ENCODE peak calls at places on chromosome 19, in five cellular contexts. Q is WTC11, Y is K562, S is GM12878, C is HepG2. N is an unnamed sample.

GRCh38 chr19:35029737-35030256 is 473 bp upstream of the SCN1B start:
- DNase-seq in Q (no peak), Y (peak; percentile 43), S (no peak), C (no peak), N (no peak)

GRCh38 chr19:50414850-50415660 is 3.7 kb upstream of the SPIB start:
- DNase-seq in Q (peak; percentile 95), Y (peak; percentile 87), S (no peak), C (peak; percentile 33), N (peak; percentile 98)

GRCh38 chr19:850979-851335 is 1.1 kb upstream of the ELANE start:
- DNase-seq in Q (no peak), Y (no peak), S (no peak), C (no peak), N (no peak)

GRCh38 chr19:11106477-11106876 is 17.2 kb downstream of the LDLR start:
- DNase-seq in Q (no peak), Y (no peak), S (no peak), C (no peak), N (no peak)

GRCh38 chr19:19528721-19529490 is at the start of gene YJEFN3:
- DNase-seq in Q (peak; percentile 79), Y (no peak), S (no peak), C (no peak), N (no peak)

GRCh38 chr19:56350416-56351045 is 35.9 kb upstream of the ZSCAN5A start:
- DNase-seq in Q (peak; percentile 55), Y (peak; percentile 52), S (peak; percentile 11), C (peak; percentile 58), N (no peak)

GRCh38 chr19:18809149-18809978 is 18.3 kb upstream of the COMP start:
- DNase-seq in Q (no peak), Y (no peak), S (no peak), C (no peak), N (no peak)

GRCh38 chr19:39599116-39599515 is 3.2 kb upstream of the LGALS13 start:
- DNase-seq in Q (peak; percentile 67), Y (peak; percentile 25), S (no peak), C (peak; percentile 30), N (no peak)

GRCh38 chr19:32404939-32405430 is 585 bp upstream of the DPY19L3 start:
- DNase-seq in Q (peak; percentile 42), Y (no peak), S (no peak), C (peak; percentile 19), N (no peak)

GRCh38 chr19:16386619-16387240 is 62.1 kb downstream of the KLF2 start:
- DNase-seq in Q (peak; percentile 57), Y (peak; percentile 66), S (no peak), C (peak; percentile 32), N (peak; percentile 25)

GRCh38 chr19:46112527-46112926 is 12.0 kb downstream of the IGFL3 start:
- DNase-seq in Q (no peak), Y (no peak), S (no peak), C (no peak), N (no peak)

GRCh38 chr19:4052114-4052992 is 14.3 kb downstream of the ZBTB7A start:
- DNase-seq in Q (no peak), Y (no peak), S (no peak), C (peak; percentile 95), N (no peak)

GRCh38 chr19:39142655-39143054 is 17.1 kb downstream of the PAK4 start:
- DNase-seq in Q (no peak), Y (no peak), S (no peak), C (no peak), N (no peak)

GRCh38 chr19:6318772-6319171 is 14.6 kb downstream of the ACER1 start:
- DNase-seq in Q (no peak), Y (no peak), S (no peak), C (no peak), N (no peak)
- TF ChIP-seq ATF2 in Q (no peak), Y (no peak), S (no peak), C (no peak), N (no peak)

GRCh38 chr19:40798223-40798996 is 581 bp upstream of the EGLN2 start:
- DNase-seq in Q (peak; percentile 100), Y (peak; percentile 76), S (peak; percentile 97), C (peak; percentile 99), N (peak; percentile 99)
- TF ChIP-seq ATF2 in Q (no peak), Y (no peak), S (no peak), C (peak; percentile 50), N (peak; percentile 69)

GRCh38 chr19:53873451-53874383 is 6.0 kb downstream of the MYADM start:
- DNase-seq in Q (no peak), Y (no peak), S (no peak), C (no peak), N (no peak)

GRCh38 chr19:53872762-53873161 is 5.1 kb downstream of the MYADM start:
- DNase-seq in Q (no peak), Y (no peak), S (no peak), C (no peak), N (no peak)

GRCh38 chr19:53868892-53869804 is 1.5 kb downstream of the MYADM start:
- DNase-seq in Q (peak; percentile 85), Y (peak; percentile 92), S (no peak), C (peak; percentile 82), N (peak; percentile 92)

GRCh38 chr19:53870485-53870844 is 2.8 kb downstream of the MYADM start:
- DNase-seq in Q (no peak), Y (no peak), S (no peak), C (no peak), N (no peak)

DNA sequence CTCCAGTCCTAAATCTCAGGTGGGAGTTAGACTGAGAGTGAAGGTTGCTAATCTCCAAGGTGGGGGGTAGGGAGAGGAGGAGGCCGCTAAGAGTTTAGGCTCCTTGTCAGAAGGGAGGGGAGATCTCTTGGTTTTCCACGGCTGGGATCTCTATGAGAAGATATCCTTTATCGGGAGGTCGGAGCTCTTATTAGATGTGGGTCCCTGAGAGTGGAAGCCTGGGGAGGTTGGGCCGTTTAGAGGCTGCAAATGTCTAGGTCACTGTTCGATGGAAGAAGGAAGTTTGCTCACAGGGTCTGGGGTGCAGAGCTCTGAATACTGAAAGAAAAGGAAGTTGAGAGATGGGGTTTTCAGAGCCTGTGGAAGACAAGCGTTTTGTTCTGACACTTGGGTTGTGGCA is 3.8 kb downstream of the MYADM start:
- DNase-seq in Q (no peak), Y (no peak), S (no peak), C (no peak), N (no peak)
- TF ChIP-seq ATF2 in Q (no peak), Y (no peak), S (no peak), C (no peak), N (no peak)

GRCh38 chr19:7426986-7427385 is 61.8 kb downstream of the PEX11G start:
- DNase-seq in Q (no peak), Y (no peak), S (no peak), C (no peak), N (no peak)
- TF ChIP-seq ATF2 in Q (no peak), Y (no peak), S (no peak), C (no peak), N (no peak)

DNA sequence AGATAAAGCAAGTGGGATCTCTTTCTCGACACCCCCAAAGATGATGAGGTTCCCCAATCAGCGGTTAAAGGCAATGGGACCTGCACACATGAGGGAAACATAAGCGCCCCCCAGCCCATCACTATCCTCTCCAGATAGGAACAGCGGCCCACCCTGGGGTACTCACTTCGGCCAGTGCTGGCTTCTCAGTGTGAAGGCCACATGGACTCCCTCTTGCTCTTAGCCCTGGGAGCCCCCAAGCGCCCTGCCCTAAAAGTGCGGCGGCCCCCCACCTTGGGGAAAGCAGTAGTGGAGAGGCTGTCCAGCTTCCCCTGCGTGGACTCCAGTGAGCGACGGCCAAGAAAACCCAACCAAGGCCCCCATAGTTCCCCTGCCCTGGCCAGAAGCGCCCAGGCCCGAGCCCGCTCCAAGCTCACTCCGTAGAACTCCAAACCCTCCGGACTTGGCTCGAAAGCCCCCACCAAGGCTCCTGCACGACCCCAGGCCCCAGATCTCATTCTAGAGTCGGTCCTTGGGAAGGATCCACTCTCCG is 1.0 kb downstream of the CACNA1A start:
- DNase-seq in Q (peak; percentile 17), Y (no peak), S (no peak), C (no peak), N (peak; percentile 60)
- TF ChIP-seq ATF2 in Q (no peak), Y (no peak), S (no peak), C (no peak), N (no peak)

GRCh38 chr19:13155472-13156284 is 5.5 kb downstream of the IER2 start:
- DNase-seq in Q (peak; percentile 89), Y (peak; percentile 67), S (no peak), C (peak; percentile 69), N (peak; percentile 89)

GRCh38 chr19:13152854-13153626 is 2.8 kb downstream of the IER2 start:
- DNase-seq in Q (peak; percentile 95), Y (peak; percentile 70), S (peak; percentile 83), C (peak; percentile 86), N (peak; percentile 99)

GRCh38 chr19:13153627-13154240 is 3.5 kb downstream of the IER2 start:
- DNase-seq in Q (peak; percentile 48), Y (peak; percentile 59), S (no peak), C (no peak), N (no peak)

GRCh38 chr19:13154241-13154778 is 4.1 kb downstream of the IER2 start:
- DNase-seq in Q (no peak), Y (peak; percentile 58), S (no peak), C (peak; percentile 65), N (peak; percentile 53)

DNA sequence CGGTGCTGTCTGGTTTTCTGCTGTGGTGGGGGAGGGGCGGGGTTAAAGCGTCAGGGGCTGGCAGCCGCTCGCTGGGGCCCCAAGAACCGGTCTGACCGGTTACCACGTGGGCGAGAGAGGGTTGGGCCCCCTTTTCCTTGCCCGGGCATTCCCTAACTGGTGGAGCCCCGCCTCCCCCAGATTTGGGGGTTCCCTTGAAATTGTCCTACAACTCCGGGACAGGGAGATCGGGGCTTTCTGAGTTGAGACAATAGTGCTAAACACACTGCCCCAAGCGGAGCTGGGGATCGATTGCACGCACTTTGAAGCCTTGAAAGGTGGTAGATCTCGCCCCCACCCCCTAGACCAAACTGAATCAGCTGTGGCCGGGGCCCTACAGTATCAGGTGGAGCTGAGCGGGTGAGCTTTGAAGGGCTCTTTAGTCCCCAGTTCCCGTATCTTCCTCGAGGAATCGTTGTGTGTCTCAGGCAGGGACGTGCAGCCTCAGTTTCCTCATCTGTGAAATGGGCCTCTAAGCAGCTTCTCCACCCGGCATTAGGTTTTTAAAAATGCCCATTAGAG is 4.8 kb downstream of the IER2 start:
- DNase-seq in Q (peak; percentile 94), Y (peak; percentile 44), S (no peak), C (peak; percentile 75), N (no peak)
- TF ChIP-seq ATF2 in Q (no peak), Y (no peak), S (no peak), C (no peak), N (peak; percentile 84)

GRCh38 chr19:10105241-10106099 is 692 bp upstream of the PPAN start:
- DNase-seq in Q (no peak), Y (no peak), S (peak; percentile 82), C (no peak), N (no peak)
- TF ChIP-seq ATF2 in Q (no peak), Y (no peak), S (peak; percentile 45), C (no peak), N (no peak)

DNA sequence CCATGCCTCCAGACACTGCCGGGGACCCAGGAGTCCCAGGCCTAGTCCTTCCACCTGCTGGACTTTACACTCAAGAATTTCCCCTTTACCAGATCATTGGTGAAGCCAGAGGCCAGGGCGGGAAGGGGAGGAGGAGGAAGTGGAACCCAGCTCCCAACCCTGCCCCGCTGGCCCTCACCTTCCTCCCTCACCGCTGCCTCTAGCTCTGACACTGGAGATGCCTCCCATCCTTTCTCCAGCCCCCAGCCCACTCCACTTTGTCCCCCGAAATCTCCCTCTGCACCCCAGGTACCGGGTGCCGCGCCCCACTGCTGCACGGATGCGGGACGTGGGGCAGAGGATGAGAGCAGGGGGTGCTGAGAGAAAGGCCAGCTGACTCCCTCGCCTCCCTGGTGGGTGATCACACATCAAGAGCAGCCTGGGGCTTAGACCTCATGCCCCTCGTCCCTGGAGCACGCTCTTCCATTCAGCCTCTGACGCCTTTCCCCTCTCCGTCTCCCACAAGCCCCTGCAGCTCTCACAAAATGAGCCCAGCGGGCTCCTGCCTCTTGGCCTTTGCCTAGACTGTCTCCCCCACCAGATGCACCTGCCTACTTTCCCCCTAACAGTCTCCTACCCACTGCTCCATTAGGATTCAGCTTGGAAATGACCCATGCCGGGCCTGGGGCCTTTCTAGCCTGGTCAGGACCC is at the start of gene PTPRH:
- DNase-seq in Q (no peak), Y (no peak), S (no peak), C (no peak), N (no peak)
- TF ChIP-seq ATF2 in Q (no peak), Y (no peak), S (no peak), C (no peak), N (no peak)